ENCODE peak calls at places on chromosome 21, in seven cellular contexts. One of them, this sample, is unnamed.

GRCh38 chr21:16195896-16196443 is 466.2 kb downstream of the USP25 start:
- DNase-seq in left ventricle myocardium inferior: no peak
- DNase-seq in GM06990: no peak
- DNase-seq in tibial nerve: no peak
- DNase-seq in fibroblast of lung: peak; percentile 27
- DNase-seq in cardiac muscle cell: peak; percentile 33
- DNase-seq in psoas muscle: no peak
- DNase-seq in this sample: peak; percentile 35

GRCh38 chr21:22791376-22791775 is 1793.2 kb downstream of the NCAM2 start:
- DNase-seq in fibroblast of lung: no peak
- DNase-seq in psoas muscle: no peak
- DNase-seq in left ventricle myocardium inferior: no peak
- DNase-seq in GM06990: no peak
- DNase-seq in tibial nerve: no peak
- DNase-seq in cardiac muscle cell: no peak
- DNase-seq in this sample: no peak

GRCh38 chr21:38661296-38662223 is 144.2 kb upstream of the ETS2 start:
- DNase-seq in psoas muscle: peak; percentile 56
- DNase-seq in tibial nerve: no peak
- DNase-seq in left ventricle myocardium inferior: peak; percentile 20
- DNase-seq in fibroblast of lung: peak; percentile 80
- DNase-seq in cardiac muscle cell: peak; percentile 49
- DNase-seq in GM06990: peak; percentile 6
- DNase-seq in this sample: no peak

GRCh38 chr21:25283720-25284119 is 323.6 kb downstream of the MRPL39 start:
- DNase-seq in tibial nerve: no peak
- DNase-seq in fibroblast of lung: peak; percentile 57
- DNase-seq in GM06990: no peak
- DNase-seq in cardiac muscle cell: peak; percentile 67
- DNase-seq in psoas muscle: no peak
- DNase-seq in left ventricle myocardium inferior: no peak
- DNase-seq in this sample: peak; percentile 1

GRCh38 chr21:28943631-28944030 is 49.0 kb downstream of the LTN1 start:
- DNase-seq in psoas muscle: no peak
- DNase-seq in cardiac muscle cell: peak; percentile 77
- DNase-seq in left ventricle myocardium inferior: no peak
- DNase-seq in tibial nerve: no peak
- DNase-seq in fibroblast of lung: no peak
- DNase-seq in GM06990: no peak
- DNase-seq in this sample: peak; percentile 3

GRCh38 chr21:42309753-42310213 is 5.4 kb downstream of the TFF3 start:
- DNase-seq in tibial nerve: no peak
- DNase-seq in psoas muscle: peak; percentile 77
- DNase-seq in GM06990: no peak
- DNase-seq in left ventricle myocardium inferior: peak; percentile 43
- DNase-seq in fibroblast of lung: peak; percentile 8
- DNase-seq in cardiac muscle cell: peak; percentile 33
- DNase-seq in this sample: peak; percentile 17

GRCh38 chr21:40577285-40578043 is 269.5 kb downstream of the DSCAM start:
- DNase-seq in fibroblast of lung: no peak
- DNase-seq in psoas muscle: no peak
- DNase-seq in left ventricle myocardium inferior: no peak
- DNase-seq in tibial nerve: no peak
- DNase-seq in cardiac muscle cell: no peak
- DNase-seq in GM06990: no peak
- DNase-seq in this sample: no peak

GRCh38 chr21:35324372-35325220 is 275.5 kb upstream of the RUNX1 start:
- DNase-seq in GM06990: no peak
- DNase-seq in psoas muscle: peak; percentile 63
- DNase-seq in fibroblast of lung: peak; percentile 82
- DNase-seq in left ventricle myocardium inferior: no peak
- DNase-seq in cardiac muscle cell: peak; percentile 70
- DNase-seq in tibial nerve: no peak
- DNase-seq in this sample: peak; percentile 35

GRCh38 chr21:46552274-46552673 is 52.6 kb downstream of the S100B start:
- DNase-seq in psoas muscle: no peak
- DNase-seq in cardiac muscle cell: no peak
- DNase-seq in GM06990: no peak
- DNase-seq in tibial nerve: no peak
- DNase-seq in left ventricle myocardium inferior: no peak
- DNase-seq in fibroblast of lung: no peak
- DNase-seq in this sample: no peak

GRCh38 chr21:41965447-41966340 is 11.9 kb upstream of the C2CD2 start:
- DNase-seq in GM06990: no peak
- DNase-seq in left ventricle myocardium inferior: no peak
- DNase-seq in tibial nerve: no peak
- DNase-seq in fibroblast of lung: no peak
- DNase-seq in psoas muscle: no peak
- DNase-seq in cardiac muscle cell: no peak
- DNase-seq in this sample: no peak

GRCh38 chr21:31555741-31556191 is 103.7 kb upstream of the SOD1 start:
- DNase-seq in fibroblast of lung: no peak
- DNase-seq in GM06990: no peak
- DNase-seq in left ventricle myocardium inferior: no peak
- DNase-seq in cardiac muscle cell: no peak
- DNase-seq in tibial nerve: no peak
- DNase-seq in psoas muscle: no peak
- DNase-seq in this sample: no peak
- H3K4me3 ChIP-seq in fibroblast of lung: no peak overlapping the region
- H3K4me3 ChIP-seq in GM06990: no peak overlapping the region
- H3K4me3 ChIP-seq in left ventricle myocardium inferior: no peak overlapping the region
- H3K4me3 ChIP-seq in cardiac muscle cell: no peak overlapping the region
- H3K4me3 ChIP-seq in tibial nerve: no peak overlapping the region
- H3K4me3 ChIP-seq in psoas muscle: no peak overlapping the region
- H3K4me3 ChIP-seq in this sample: no peak overlapping the region

DNA sequence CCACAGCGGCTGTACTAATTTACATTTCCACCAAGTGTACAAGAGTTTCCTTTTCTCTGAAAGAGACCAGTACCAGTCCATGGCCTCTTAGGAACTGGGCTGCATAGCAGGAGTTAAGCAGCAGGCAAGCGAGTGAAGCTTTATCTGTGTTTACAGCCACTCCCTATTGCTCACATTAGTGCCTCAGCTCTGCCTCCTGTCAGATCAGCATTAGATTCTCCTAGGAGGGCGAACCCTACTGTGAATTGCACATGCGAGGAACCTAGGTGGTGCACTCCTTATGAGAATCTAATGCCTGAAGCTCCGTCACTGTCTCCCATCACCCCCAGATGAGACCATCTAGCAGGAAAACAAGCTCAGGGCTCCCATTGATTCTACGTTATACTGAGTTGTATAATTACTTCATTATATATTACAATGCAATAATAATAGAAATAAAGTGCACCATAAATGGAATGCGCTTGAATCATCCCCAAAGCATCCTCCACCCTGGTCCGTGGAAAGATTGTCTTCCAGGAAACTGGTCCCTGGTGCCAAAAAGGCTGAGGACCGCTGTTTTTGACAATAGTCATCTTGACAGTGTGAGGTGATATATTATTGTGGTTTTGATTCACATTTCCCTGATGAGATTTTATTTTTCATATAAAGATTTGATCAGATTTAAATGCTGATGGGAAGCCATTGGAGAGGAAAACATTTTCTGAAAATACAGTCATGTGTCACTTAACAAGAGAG is 45.5 kb upstream of the MRPS6 start:
- DNase-seq in fibroblast of lung: no peak
- DNase-seq in tibial nerve: no peak
- DNase-seq in GM06990: no peak
- DNase-seq in psoas muscle: no peak
- DNase-seq in cardiac muscle cell: no peak
- DNase-seq in left ventricle myocardium inferior: no peak
- DNase-seq in this sample: no peak
- TF ChIP-seq CTCF in fibroblast of lung: no peak
- TF ChIP-seq CTCF in tibial nerve: no peak
- TF ChIP-seq CTCF in GM06990: no peak
- TF ChIP-seq CTCF in psoas muscle: no peak
- TF ChIP-seq CTCF in cardiac muscle cell: no peak
- TF ChIP-seq CTCF in left ventricle myocardium inferior: no peak
- TF ChIP-seq CTCF in this sample: no peak

DNA sequence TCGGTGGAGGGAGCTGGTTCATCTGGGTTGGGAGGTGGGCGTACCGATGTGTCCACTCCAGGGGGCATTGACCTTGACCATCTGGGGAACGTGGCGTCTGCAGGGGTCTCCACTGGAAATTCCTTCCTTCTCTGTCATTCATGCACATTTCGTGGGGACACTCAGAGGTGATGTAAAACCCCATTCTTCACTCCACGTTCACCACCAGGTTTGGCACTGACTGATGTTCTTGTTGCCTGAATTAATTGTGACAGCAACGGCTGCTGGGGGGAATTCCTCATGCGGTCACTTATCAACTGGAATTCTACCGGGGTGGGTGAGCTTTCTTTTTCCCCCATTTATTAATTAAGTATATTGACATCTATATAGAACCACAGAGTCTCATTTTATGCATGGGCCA is 18.1 kb upstream of the POFUT2 start:
- DNase-seq in cardiac muscle cell: peak; percentile 64
- DNase-seq in tibial nerve: no peak
- DNase-seq in psoas muscle: no peak
- DNase-seq in GM06990: no peak
- DNase-seq in left ventricle myocardium inferior: peak; percentile 7
- DNase-seq in fibroblast of lung: no peak
- DNase-seq in this sample: no peak
- H3K36me3 ChIP-seq in cardiac muscle cell: no peaks in the 10 kb centered on the region
- H3K36me3 ChIP-seq in tibial nerve: no peaks in the 10 kb centered on the region
- H3K36me3 ChIP-seq in psoas muscle: no peaks in the 10 kb centered on the region
- H3K36me3 ChIP-seq in GM06990: no peaks in the 10 kb centered on the region
- H3K36me3 ChIP-seq in left ventricle myocardium inferior: no peaks in the 10 kb centered on the region
- H3K36me3 ChIP-seq in fibroblast of lung: no peaks in the 10 kb centered on the region
- H3K36me3 ChIP-seq in this sample: no peaks in the 10 kb centered on the region

GRCh38 chr21:17697474-17697873 is 84.8 kb upstream of the BTG3 start:
- DNase-seq in psoas muscle: no peak
- DNase-seq in cardiac muscle cell: no peak
- DNase-seq in GM06990: no peak
- DNase-seq in tibial nerve: no peak
- DNase-seq in left ventricle myocardium inferior: no peak
- DNase-seq in fibroblast of lung: no peak
- DNase-seq in this sample: no peak
- H3K4me3 ChIP-seq in psoas muscle: no peak overlapping the region
- H3K4me3 ChIP-seq in cardiac muscle cell: no peak overlapping the region
- H3K4me3 ChIP-seq in GM06990: no peak overlapping the region
- H3K4me3 ChIP-seq in tibial nerve: no peak overlapping the region
- H3K4me3 ChIP-seq in left ventricle myocardium inferior: no peak overlapping the region
- H3K4me3 ChIP-seq in fibroblast of lung: no peak overlapping the region
- H3K4me3 ChIP-seq in this sample: no peak overlapping the region

DNA sequence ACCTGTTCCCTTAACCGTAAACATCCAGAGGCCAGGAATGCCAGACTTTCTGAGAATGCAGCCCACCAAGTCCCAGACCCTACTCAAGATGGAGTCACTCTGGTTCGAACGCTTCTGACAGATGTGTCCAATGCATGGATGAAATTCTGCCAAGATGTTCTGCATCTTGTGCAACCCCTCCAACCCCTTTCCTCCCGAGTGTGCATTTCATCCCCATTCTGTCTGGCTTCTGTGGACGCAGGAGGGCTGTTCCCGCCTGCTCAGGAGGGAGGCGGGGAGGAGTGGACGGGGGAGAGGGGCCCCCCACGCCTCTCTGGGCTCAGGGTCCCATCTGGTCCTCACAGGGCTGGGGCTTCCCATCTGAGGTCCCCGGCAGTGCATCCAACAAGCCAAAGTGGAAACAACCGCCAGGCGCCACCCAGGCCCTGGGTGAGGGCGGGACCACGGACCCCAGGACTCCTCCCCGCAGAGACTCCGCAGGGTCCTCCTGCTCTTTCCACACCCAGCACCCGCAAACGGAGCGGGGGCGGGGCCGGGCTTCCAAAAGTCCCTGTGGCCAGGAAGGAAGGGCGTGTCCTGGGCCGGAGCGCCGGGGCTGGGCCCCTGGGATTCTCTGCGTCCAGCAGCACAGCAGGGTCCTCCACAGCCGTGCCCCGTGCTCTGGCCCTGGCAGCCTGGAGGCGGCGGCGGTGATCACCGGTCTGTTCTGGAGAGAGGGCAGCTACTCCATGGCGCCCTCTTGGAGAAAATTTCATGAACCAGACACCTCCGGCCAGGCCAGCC is 27.7 kb upstream of the SUMO3 start:
- DNase-seq in psoas muscle: peak; percentile 81
- DNase-seq in tibial nerve: peak; percentile 21
- DNase-seq in cardiac muscle cell: peak; percentile 85
- DNase-seq in GM06990: peak; percentile 46
- DNase-seq in fibroblast of lung: peak; percentile 46
- DNase-seq in left ventricle myocardium inferior: peak; percentile 80
- DNase-seq in this sample: no peak
- TF ChIP-seq CTCF in psoas muscle: peak; percentile 29
- TF ChIP-seq CTCF in tibial nerve: no peak
- TF ChIP-seq CTCF in cardiac muscle cell: peak; percentile 58
- TF ChIP-seq CTCF in GM06990: peak; percentile 32
- TF ChIP-seq CTCF in fibroblast of lung: peak; percentile 43
- TF ChIP-seq CTCF in left ventricle myocardium inferior: peak; percentile 54
- TF ChIP-seq CTCF in this sample: peak; percentile 57

DNA sequence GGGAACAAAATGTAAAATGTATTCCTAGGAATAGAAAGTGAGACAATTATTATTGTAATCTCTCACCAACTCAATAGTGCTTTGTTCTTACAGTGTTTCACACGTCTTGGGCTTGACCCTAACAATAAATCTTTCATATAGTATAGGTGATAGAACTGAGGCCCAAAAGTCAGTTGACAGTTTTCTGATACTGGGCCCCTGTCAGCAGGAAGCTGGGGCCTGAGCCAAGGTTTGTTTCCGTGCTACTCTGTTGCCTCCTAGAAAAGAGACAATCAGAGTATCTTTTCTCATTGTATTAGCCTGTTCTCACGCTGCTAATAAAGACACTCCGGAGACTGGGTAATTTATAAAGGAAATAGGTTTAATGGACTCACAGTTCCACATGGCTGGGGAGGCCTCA is 5.0 kb downstream of the RRP1B start:
- DNase-seq in cardiac muscle cell: no peak
- DNase-seq in left ventricle myocardium inferior: no peak
- DNase-seq in GM06990: no peak
- DNase-seq in psoas muscle: no peak
- DNase-seq in tibial nerve: no peak
- DNase-seq in fibroblast of lung: no peak
- DNase-seq in this sample: no peak
- H3K36me3 ChIP-seq in cardiac muscle cell: peaks cover 11% of the 10 kb centered on the region
- H3K36me3 ChIP-seq in left ventricle myocardium inferior: peaks cover 24% of the 10 kb centered on the region
- H3K36me3 ChIP-seq in GM06990: peaks cover 9% of the 10 kb centered on the region
- H3K36me3 ChIP-seq in psoas muscle: peaks cover 31% of the 10 kb centered on the region
- H3K36me3 ChIP-seq in tibial nerve: peaks cover 47% of the 10 kb centered on the region
- H3K36me3 ChIP-seq in fibroblast of lung: peaks cover 4% of the 10 kb centered on the region
- H3K36me3 ChIP-seq in this sample: no peaks in the 10 kb centered on the region

DNA sequence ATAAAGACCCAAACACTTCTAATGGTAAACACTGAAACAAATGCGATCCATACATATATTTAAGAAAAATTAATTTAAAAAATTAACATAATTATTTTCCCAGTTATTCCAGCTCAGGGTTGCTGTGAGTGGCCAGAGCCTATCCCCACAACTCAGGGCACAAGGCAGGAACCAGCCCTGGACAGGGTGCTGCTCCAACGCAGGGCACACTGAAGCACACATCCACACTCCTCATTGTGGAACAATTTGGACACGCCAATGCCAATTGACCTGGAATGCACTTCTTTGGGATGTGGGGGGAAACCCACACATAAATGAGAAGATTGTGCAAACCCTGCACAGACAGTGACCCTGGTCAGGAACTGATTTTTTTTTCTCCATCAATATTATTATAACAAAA is 23.4 kb downstream of the SAMSN1 start:
- DNase-seq in cardiac muscle cell: no peak
- DNase-seq in fibroblast of lung: no peak
- DNase-seq in GM06990: no peak
- DNase-seq in psoas muscle: no peak
- DNase-seq in tibial nerve: no peak
- DNase-seq in left ventricle myocardium inferior: no peak
- DNase-seq in this sample: no peak
- H3K4me3 ChIP-seq in cardiac muscle cell: no peak overlapping the region
- H3K4me3 ChIP-seq in fibroblast of lung: no peak overlapping the region
- H3K4me3 ChIP-seq in GM06990: no peak overlapping the region
- H3K4me3 ChIP-seq in psoas muscle: no peak overlapping the region
- H3K4me3 ChIP-seq in tibial nerve: no peak overlapping the region
- H3K4me3 ChIP-seq in left ventricle myocardium inferior: no peak overlapping the region
- H3K4me3 ChIP-seq in this sample: no peak overlapping the region